ENCODE peak calls at places on chromosome 11, in four cellular contexts. J is hepatic stellate cell, V is neural crest cell, F is cardiac muscle cell. E is an unnamed sample.

GRCh38 chr11:613369-613968 is 2.3 kb downstream of the IRF7 start:
- DNase-seq in J (peak), V (peak), F (peak), E (peak)

GRCh38 chr11:35288817-35289541 is 130.4 kb downstream of the SLC1A2 start:
- DNase-seq in J (peak), V (no peak), F (peak), E (peak)

GRCh38 chr11:32705309-32706033 is 89.0 kb downstream of the CCDC73 start:
- DNase-seq in J (no peak), V (no peak), F (no peak), E (no peak)

GRCh38 chr11:25860677-25861445 is 471.1 kb upstream of the ANO3 start:
- DNase-seq in J (no peak), V (no peak), F (peak), E (no peak)

GRCh38 chr11:13228569-13228968 is 49.0 kb upstream of the BMAL1 start:
- DNase-seq in J (no peak), V (no peak), F (no peak), E (no peak)

GRCh38 chr11:86484164-86484794 is 109.6 kb downstream of the CCDC81 start:
- DNase-seq in J (peak), V (no peak), F (peak), E (peak)

GRCh38 chr11:119885861-119886567 is 157.0 kb upstream of the NECTIN1 start:
- DNase-seq in J (no peak), V (no peak), F (no peak), E (no peak)

GRCh38 chr11:123173856-123174186 is 21.2 kb downstream of the CLMP start:
- DNase-seq in J (no peak), V (no peak), F (no peak), E (no peak)

GRCh38 chr11:33687733-33688479 is 12.7 kb downstream of the C11orf91 start:
- DNase-seq in J (peak), V (peak), F (peak), E (peak)

GRCh38 chr11:113022267-113022666 is 61.0 kb downstream of the NCAM1 start:
- DNase-seq in J (no peak), V (no peak), F (peak), E (no peak)

GRCh38 chr11:7442588-7443215 is 42.6 kb upstream of the OLFML1 start:
- DNase-seq in J (peak), V (peak), F (peak), E (peak)

GRCh38 chr11:95108159-95108611 is 18.5 kb downstream of the ENDOD1 start:
- DNase-seq in J (peak), V (no peak), F (peak), E (peak)

GRCh38 chr11:62611705-62612365 is 740 bp downstream of the EML3 start:
- DNase-seq in J (peak), V (no peak), F (peak), E (peak)

GRCh38 chr11:1765871-1766718 is 2.4 kb upstream of the CTSD start:
- DNase-seq in J (no peak), V (no peak), F (no peak), E (no peak)

GRCh38 chr11:18171377-18172000 is 1.1 kb upstream of the MRGPRX4 start:
- DNase-seq in J (peak), V (peak), F (peak), E (peak)

GRCh38 chr11:108580645-108581044 is 12.9 kb downstream of the EXPH5 start:
- DNase-seq in J (no peak), V (no peak), F (no peak), E (no peak)

GRCh38 chr11:77473001-77473800 is 693 bp downstream of the PAK1 start:
- DNase-seq in J (peak), V (peak), F (peak), E (no peak)

GRCh38 chr11:12092714-12093113 is 17.7 kb upstream of the MICAL2 start:
- DNase-seq in J (no peak), V (no peak), F (no peak), E (no peak)

GRCh38 chr11:19642185-19642591 is 70.4 kb upstream of the NAV2 start:
- DNase-seq in J (no peak), V (no peak), F (peak), E (no peak)

GRCh38 chr11:27894552-27894951 is 194.3 kb upstream of the BDNF start:
- DNase-seq in J (no peak), V (no peak), F (no peak), E (no peak)

GRCh38 chr11:85307381-85307780 is 319.8 kb downstream of the DLG2 start:
- DNase-seq in J (no peak), V (no peak), F (no peak), E (no peak)

GRCh38 chr11:13098067-13098466 is 89.0 kb downstream of the RASSF10 start:
- DNase-seq in J (no peak), V (peak), F (no peak), E (no peak)

GRCh38 chr11:27328602-27329001 is 34.4 kb downstream of the CCDC34 start:
- DNase-seq in J (no peak), V (no peak), F (no peak), E (no peak)

GRCh38 chr11:69977951-69978350 is 100.2 kb upstream of the ANO1 start:
- DNase-seq in J (no peak), V (no peak), F (no peak), E (no peak)

GRCh38 chr11:134429104-134429503 is 17.1 kb upstream of the B3GAT1 start:
- DNase-seq in J (no peak), V (no peak), F (no peak), E (no peak)

GRCh38 chr11:111976614-111977140 is 39.5 kb downstream of the DIXDC1 start:
- DNase-seq in J (peak), V (no peak), F (peak), E (no peak)

GRCh38 chr11:79087238-79087956 is 353.4 kb downstream of the TENM4 start:
- DNase-seq in J (peak), V (no peak), F (peak), E (peak)

GRCh38 chr11:63564056-63564784 is 1.0 kb upstream of the PLAAT2 start:
- DNase-seq in J (no peak), V (no peak), F (no peak), E (no peak)

GRCh38 chr11:28697920-28698827 is 590.0 kb downstream of the METTL15 start:
- DNase-seq in J (peak), V (peak), F (peak), E (peak)

GRCh38 chr11:63884191-63884590 is 32.8 kb downstream of the RCOR2 start:
- DNase-seq in J (no peak), V (no peak), F (no peak), E (no peak)

GRCh38 chr11:122617297-122617696 is 38.2 kb upstream of the UBASH3B start:
- DNase-seq in J (no peak), V (no peak), F (no peak), E (no peak)

GRCh38 chr11:101129203-101129943 is at the start of gene PGR:
- DNase-seq in J (no peak), V (peak), F (no peak), E (no peak)

GRCh38 chr11:119319702-119320592 is 3.0 kb upstream of the MCAM start:
- DNase-seq in J (no peak), V (peak), F (no peak), E (no peak)

GRCh38 chr11:130474637-130475400 is 26.4 kb downstream of the ADAMTS15 start:
- DNase-seq in J (no peak), V (no peak), F (no peak), E (no peak)

GRCh38 chr11:68146704-68147474 is 25.7 kb upstream of the CHKA start:
- DNase-seq in J (peak), V (no peak), F (peak), E (peak)

E was measured in lung microvascular endothelial cell.